ENCODE peak calls at places on chromosome 22, in ten cellular contexts. T, M, X, R, C, Y, G, W, J and V are unnamed samples.

GRCh38 chr22:46337870-46338269 is 2.4 kb downstream of the TRMU start:
- DNase-seq in X (no peak), T (no peak), M (no peak), Y (no peak), J (no peak), R (no peak), W (no peak), C (no peak), G (no peak), V (no peak)

GRCh38 chr22:20526628-20527355 is 19.4 kb downstream of the MED15 start:
- DNase-seq in W (peak), G (no peak), R (no peak), Y (peak), T (no peak), J (no peak), M (no peak), X (no peak), C (no peak), V (no peak)

GRCh38 chr22:39383841-39384625 is 15.5 kb upstream of the TAB1 start:
- DNase-seq in G (no peak), Y (no peak), R (no peak), M (no peak), C (no peak), T (no peak), X (no peak), W (peak), J (no peak), V (no peak)

GRCh38 chr22:18057568-18058209 is 20.1 kb upstream of the PEX26 start:
- DNase-seq in J (peak), W (peak), G (peak), Y (peak), R (no peak), M (no peak), T (peak), X (peak), C (peak), V (peak)

GRCh38 chr22:24588370-24588755 is 4.5 kb downstream of the LRRC75B start:
- DNase-seq in W (no peak), M (no peak), X (no peak), J (peak), G (peak), C (no peak), R (peak), T (no peak), Y (no peak), V (peak)

GRCh38 chr22:38824587-38824986 is 19.2 kb downstream of the NPTXR start:
- DNase-seq in T (no peak), C (peak), X (peak), W (peak), J (peak), M (peak), R (no peak), Y (peak), G (peak), V (peak)

GRCh38 chr22:20748820-20749428 is 25.0 kb upstream of the SERPIND1 start:
- DNase-seq in G (no peak), M (no peak), X (no peak), W (peak), R (no peak), Y (no peak), T (no peak), J (no peak), C (no peak), V (no peak)

GRCh38 chr22:50671641-50672040 is 982 bp upstream of the SHANK3 start:
- DNase-seq in G (no peak), T (no peak), M (no peak), Y (no peak), W (no peak), J (no peak), X (no peak), R (no peak), C (no peak), V (no peak)

GRCh38 chr22:39496131-39496838 is 5.8 kb upstream of the MIEF1 start:
- DNase-seq in W (peak), C (peak), Y (peak), J (peak), G (peak), R (peak), M (peak), T (peak), X (peak), V (peak)

GRCh38 chr22:35548762-35549106 is 8.1 kb downstream of the RASD2 start:
- DNase-seq in C (no peak), R (no peak), Y (no peak), J (no peak), W (no peak), M (no peak), G (no peak), X (no peak), T (no peak), V (no peak)

GRCh38 chr22:35549338-35549737 is 8.7 kb downstream of the RASD2 start:
- DNase-seq in T (no peak), C (peak), G (no peak), M (no peak), R (no peak), J (no peak), X (no peak), Y (no peak), W (no peak), V (peak)

GRCh38 chr22:35546886-35547285 is 6.3 kb downstream of the RASD2 start:
- DNase-seq in G (no peak), M (no peak), R (no peak), Y (no peak), J (no peak), C (no peak), X (no peak), W (no peak), T (no peak), V (no peak)

GRCh38 chr22:35544810-35545209 is 4.2 kb downstream of the RASD2 start:
- DNase-seq in M (no peak), Y (no peak), R (no peak), X (no peak), J (no peak), W (no peak), G (no peak), C (no peak), T (no peak), V (no peak)

GRCh38 chr22:35547993-35548761 is 7.5 kb downstream of the RASD2 start:
- DNase-seq in C (no peak), J (no peak), M (no peak), G (no peak), X (no peak), W (no peak), Y (no peak), T (no peak), R (no peak), V (no peak)
- TF ChIP-seq CTCF in C (no peak), J (no peak), M (no peak), G (no peak), X (no peak), W (peak), Y (no peak), T (no peak), R (no peak), V (no peak)

GRCh38 chr22:41650229-41650628 is 29.1 kb downstream of the XRCC6 start:
- DNase-seq in Y (no peak), W (no peak), M (no peak), X (no peak), G (no peak), J (no peak), C (no peak), R (no peak), T (no peak), V (no peak)
- TF ChIP-seq POLR2A in Y (no peak), W (no peak), M (no peak), X (no peak), G (no peak), J (no peak), C (no peak), R (no peak), T (no peak), V (no peak)

GRCh38 chr22:48943567-48944432 is 883.9 kb downstream of the BRD1 start:
- DNase-seq in Y (peak), T (peak), X (peak), M (no peak), W (no peak), R (peak), G (peak), J (peak), C (no peak), V (no peak)
- TF ChIP-seq CTCF in Y (peak), T (no peak), X (peak), M (no peak), W (no peak), R (no peak), G (no peak), J (no peak), C (peak), V (no peak)

GRCh38 chr22:35128637-35129036 is 62.7 kb downstream of the ISX start:
- DNase-seq in G (no peak), Y (no peak), M (no peak), T (no peak), X (no peak), C (no peak), W (no peak), R (no peak), J (no peak), V (no peak)
- TF ChIP-seq POLR2A in G (no peak), Y (no peak), M (no peak), T (no peak), X (no peak), C (no peak), W (no peak), R (no peak), J (no peak), V (no peak)

GRCh38 chr22:27934069-27934468 is 15.0 kb upstream of the PITPNB start:
- DNase-seq in C (no peak), G (no peak), X (no peak), J (no peak), T (no peak), R (no peak), Y (no peak), W (no peak), M (no peak), V (no peak)

GRCh38 chr22:27935897-27936296 is 16.8 kb upstream of the PITPNB start:
- DNase-seq in X (no peak), Y (no peak), C (no peak), J (no peak), G (no peak), W (no peak), T (no peak), M (no peak), R (no peak), V (no peak)

GRCh38 chr22:27933186-27933983 is 14.3 kb upstream of the PITPNB start:
- DNase-seq in T (no peak), G (no peak), M (no peak), J (no peak), Y (no peak), C (no peak), W (no peak), X (no peak), R (no peak), V (no peak)

GRCh38 chr22:27941143-27941542 is 22.1 kb upstream of the PITPNB start:
- DNase-seq in J (no peak), R (no peak), X (no peak), T (no peak), Y (no peak), W (no peak), C (no peak), G (no peak), M (no peak), V (no peak)

DNA sequence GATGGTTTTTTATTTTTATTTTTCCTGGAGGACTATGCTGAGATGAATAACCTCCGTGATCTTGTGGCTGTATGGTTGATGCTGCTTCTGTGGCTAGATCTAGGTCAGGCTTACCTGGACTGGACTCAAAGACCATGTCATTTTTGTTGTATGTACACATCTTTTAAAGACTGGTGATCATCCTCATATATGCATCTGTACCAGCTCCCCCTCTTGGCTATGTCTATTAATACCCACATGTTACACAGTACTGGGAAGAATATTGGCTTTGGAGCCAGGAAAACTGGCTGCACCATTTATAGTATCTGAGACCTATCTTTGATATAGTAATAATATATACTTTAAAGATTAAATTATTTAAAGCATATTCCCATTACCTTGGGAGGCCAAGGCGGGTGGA is 18.4 kb upstream of the PITPNB start:
- DNase-seq in Y (no peak), X (no peak), R (no peak), T (no peak), W (no peak), M (no peak), J (no peak), G (no peak), C (no peak), V (no peak)
- TF ChIP-seq CTCF in Y (no peak), X (no peak), R (no peak), T (no peak), W (peak), M (no peak), J (no peak), G (no peak), C (peak), V (no peak)

DNA sequence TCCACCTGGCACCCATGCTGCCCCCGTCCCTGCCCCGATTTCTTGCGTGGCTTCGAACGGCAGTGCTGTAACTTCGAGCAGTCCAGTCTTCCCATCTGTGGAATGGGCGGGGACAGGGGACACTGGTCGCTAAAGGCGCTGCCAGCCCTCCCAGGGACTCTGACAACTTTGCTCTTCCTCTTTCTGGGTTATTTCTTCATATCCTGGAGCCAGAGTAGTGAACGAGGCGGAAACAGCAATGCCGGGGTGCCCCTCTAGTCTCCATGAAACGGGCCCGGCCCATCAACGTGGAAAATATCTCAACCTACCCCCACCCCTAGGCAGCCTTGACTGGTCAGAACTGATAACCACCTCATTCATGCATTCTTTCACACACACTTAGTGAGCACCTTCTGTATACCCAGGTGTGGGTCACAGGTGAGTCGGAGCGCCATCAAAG is 42.8 kb downstream of the TRIOBP start:
- DNase-seq in T (no peak), J (no peak), R (no peak), G (no peak), C (no peak), W (no peak), X (no peak), M (no peak), Y (no peak), V (no peak)
- TF ChIP-seq POLR2A in T (no peak), J (no peak), R (no peak), G (no peak), C (no peak), W (no peak), X (no peak), M (no peak), Y (no peak), V (no peak)